ENCODE peak calls at places on chromosomes 16 and 17, in five cellular contexts. T is psoas muscle; Q is CD4-positive, alpha-beta memory T cell; Z is naive thymus-derived CD4-positive, alpha-beta T cell; C is upper lobe of right lung. L is an unnamed sample. For H3K27me3 and H3K36me3, the result is how much of the 10 kb centered on the place peaks cover.

GRCh38 chr16:27347930-27348685 is 34.3 kb downstream of the IL4R start:
- DNase-seq in T (no peak), Q (no peak), Z (no peak), C (no peak), L (no peak)

GRCh38 chr17:83034525-83034924 is 44.9 kb upstream of the METRNL start:
- DNase-seq in T (no peak), Q (no peak), Z (no peak), C (no peak), L (no peak)

GRCh38 chr16:50634947-50635346 is 46.2 kb downstream of the SNX20 start:
- DNase-seq in T (no peak), Q (no peak), Z (no peak), C (no peak), L (no peak)

GRCh38 chr17:61504697-61505096 is 52.5 kb downstream of the TBX4 start:
- DNase-seq in T (no peak), Q (no peak), Z (no peak), C (no peak), L (no peak)

GRCh38 chr17:55607736-55608341 is 96.6 kb upstream of the SMIM36 start:
- DNase-seq in T (no peak), Q (no peak), Z (no peak), C (peak), L (no peak)

GRCh38 chr17:44007346-44008204 is 3.2 kb downstream of the NAGS start:
- DNase-seq in T (peak), Q (no peak), Z (no peak), C (no peak), L (no peak)

GRCh38 chr17:55023626-55024025 is 55.1 kb downstream of the STXBP4 start:
- DNase-seq in T (no peak), Q (no peak), Z (no peak), C (no peak), L (no peak)

GRCh38 chr16:67149276-67150057 is 1.3 kb downstream of the B3GNT9 start:
- DNase-seq in T (no peak), Q (no peak), Z (no peak), C (no peak), L (no peak)

GRCh38 chr16:788399-789126 is at the start of gene CHTF18:
- DNase-seq in T (peak), Q (peak), Z (peak), C (peak), L (peak)

GRCh38 chr16:81555660-81556059 is 111.1 kb downstream of the CMIP start:
- DNase-seq in T (no peak), Q (no peak), Z (no peak), C (no peak), L (no peak)

GRCh38 chr16:26491271-26491670 is 575.5 kb upstream of the C16orf82 start:
- DNase-seq in T (no peak), Q (no peak), Z (no peak), C (no peak), L (no peak)

GRCh38 chr16:79843631-79844043 is 243.1 kb upstream of the MAF start:
- DNase-seq in T (no peak), Q (no peak), Z (no peak), C (no peak), L (no peak)

GRCh38 chr17:8791910-8792270 is 7.3 kb downstream of the MFSD6L start:
- DNase-seq in T (no peak), Q (no peak), Z (no peak), C (no peak), L (no peak)

GRCh38 chr16:57469917-57470470 is 7.5 kb downstream of the POLR2C start:
- DNase-seq in T (no peak), Q (no peak), Z (no peak), C (no peak), L (no peak)

GRCh38 chr17:27808629-27809028 is 8.3 kb upstream of the NOS2 start:
- DNase-seq in T (no peak), Q (no peak), Z (peak), C (no peak), L (no peak)

GRCh38 chr16:84563316-84563715 is 54.6 kb downstream of the COTL1 start:
- DNase-seq in T (peak), Q (no peak), Z (no peak), C (no peak), L (no peak)

GRCh38 chr16:80751167-80751566 is 53.2 kb downstream of the CDYL2 start:
- DNase-seq in T (no peak), Q (no peak), Z (no peak), C (no peak), L (no peak)

GRCh38 chr16:78953526-78953925 is 647.0 kb downstream of the MAF start:
- DNase-seq in T (no peak), Q (no peak), Z (no peak), C (no peak), L (no peak)

GRCh38 chr17:13756763-13757162 is 155.0 kb upstream of the HS3ST3A1 start:
- DNase-seq in T (no peak), Q (no peak), Z (no peak), C (no peak), L (no peak)

GRCh38 chr16:8686031-8686621 is 11.7 kb downstream of the ABAT start:
- DNase-seq in T (no peak), Q (no peak), Z (no peak), C (no peak), L (peak)

GRCh38 chr17:18182190-18182977 is 1.2 kb upstream of the ALKBH5 start:
- DNase-seq in T (peak), Q (no peak), Z (no peak), C (no peak), L (no peak)

GRCh38 chr17:17812211-17813054 is 24.4 kb downstream of the SREBF1 start:
- DNase-seq in T (peak), Q (peak), Z (peak), C (peak), L (peak)

GRCh38 chr17:30933966-30934365 is 12.2 kb downstream of the ADAP2 start:
- DNase-seq in T (no peak), Q (no peak), Z (no peak), C (no peak), L (no peak)

GRCh38 chr17:8753136-8753975 is 5.0 kb downstream of the SPDYE4 start:
- DNase-seq in T (no peak), Q (no peak), Z (no peak), C (no peak), L (no peak)

GRCh38 chr17:76667356-76667755 is 23.8 kb upstream of the ST6GALNAC1 start:
- DNase-seq in T (no peak), Q (no peak), Z (no peak), C (no peak), L (no peak)

GRCh38 chr17:44344939-44345496 is at the start of gene GRN:
- DNase-seq in T (peak), Q (peak), Z (peak), C (peak), L (peak)

GRCh38 chr17:82595893-82596292 is 52.4 kb downstream of the WDR45B start:
- DNase-seq in T (no peak), Q (no peak), Z (no peak), C (no peak), L (no peak)

GRCh38 chr17:57295526-57296023 is 39.3 kb downstream of the MSI2 start:
- DNase-seq in T (no peak), Q (no peak), Z (no peak), C (no peak), L (peak)

GRCh38 chr17:7238418-7239090 is 703 bp downstream of the PHF23 start:
- DNase-seq in T (peak), Q (peak), Z (no peak), C (peak), L (no peak)

GRCh38 chr17:19727466-19728113 is 11.2 kb upstream of the SLC47A2 start:
- DNase-seq in T (peak), Q (no peak), Z (no peak), C (no peak), L (no peak)

GRCh38 chr17:50596191-50597037 is 35.9 kb downstream of the CACNA1G start:
- DNase-seq in T (no peak), Q (no peak), Z (no peak), C (no peak), L (peak)

GRCh38 chr16:63982156-63982555 is 1139.7 kb downstream of the CDH11 start:
- DNase-seq in T (no peak), Q (no peak), Z (no peak), C (no peak), L (peak)

GRCh38 chr16:87196229-87196628 is 121.0 kb downstream of the C16orf95 start:
- DNase-seq in T (no peak), Q (no peak), Z (no peak), C (no peak), L (no peak)

GRCh38 chr17:81428521-81428920 is 33.3 kb downstream of the BAHCC1 start:
- DNase-seq in T (no peak), Q (no peak), Z (no peak), C (no peak), L (no peak)

GRCh38 chr17:28481081-28481571 is 7.7 kb downstream of the SLC13A2 start:
- DNase-seq in T (no peak), Q (no peak), Z (no peak), C (peak), L (no peak)

GRCh38 chr16:75527825-75528299 is 8.0 kb downstream of the CHST5 start:
- DNase-seq in T (no peak), Q (no peak), Z (no peak), C (peak), L (no peak)

DNA sequence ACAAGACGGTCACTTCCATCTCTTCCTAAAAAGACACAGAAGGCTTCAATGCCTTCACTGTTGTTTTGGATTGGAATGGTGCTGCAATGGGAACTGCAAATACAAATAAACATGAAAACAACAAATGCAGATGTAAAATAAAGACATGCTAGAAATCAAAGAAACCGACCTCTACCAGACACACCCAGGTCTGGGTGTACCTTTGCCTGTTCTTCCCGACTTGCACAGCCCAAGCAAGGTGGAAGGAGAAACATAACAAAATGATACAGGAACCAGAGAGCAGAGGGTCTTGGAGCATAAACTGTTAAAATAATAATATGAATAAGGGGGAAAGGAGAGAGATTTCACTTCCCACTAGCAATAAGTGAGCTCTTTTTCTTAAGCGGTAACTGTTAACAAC is 17.3 kb downstream of the RFFL start:
- DNase-seq in T (no peak), Q (no peak), Z (no peak), C (no peak), L (no peak)
- H3K4me3 ChIP-seq in T (no peak), Q (peak), Z (peak), C (no peak), L (no peak)

GRCh38 chr16:16915771-16916170 is 536.8 kb downstream of the NPIPA7 start:
- DNase-seq in T (no peak), Q (peak), Z (no peak), C (no peak), L (no peak)

DNA sequence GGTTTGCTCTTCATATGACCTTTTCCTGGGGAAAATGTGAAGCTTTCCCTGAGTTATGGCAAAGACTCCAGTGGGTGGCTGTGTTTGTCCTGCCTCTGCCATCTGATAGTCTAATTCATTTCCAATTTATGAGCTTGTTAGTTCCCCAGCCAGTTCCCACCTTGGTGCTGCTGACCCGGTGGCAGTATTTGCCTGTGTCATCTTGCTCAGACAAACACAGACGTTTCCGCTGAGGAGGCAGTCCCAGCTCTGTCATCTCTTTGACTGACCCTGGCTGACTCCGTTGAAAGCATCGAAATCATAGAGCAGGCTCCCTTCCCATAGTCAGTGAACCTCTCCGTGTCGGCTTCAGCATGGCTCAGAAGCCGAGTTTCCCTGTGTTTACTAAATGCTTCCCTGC is 538.3 kb downstream of the NPIPA7 start:
- DNase-seq in T (no peak), Q (no peak), Z (no peak), C (no peak), L (no peak)
- H3K27me3 ChIP-seq in T (under half), Q (under half), Z (under half), C (under half), L (under half)

GRCh38 chr16:4883501-4883900 is 36.2 kb downstream of the UBN1 start:
- DNase-seq in T (peak), Q (no peak), Z (no peak), C (no peak), L (no peak)
- H3K36me3 ChIP-seq in T (half or more), Q (under half), Z (under half), C (half or more), L (half or more)

GRCh38 chr17:74202879-74203432 is 522 bp upstream of the RPL38 start:
- DNase-seq in T (no peak), Q (no peak), Z (no peak), C (no peak), L (peak)
- H3K4me3 ChIP-seq in T (peak), Q (peak), Z (peak), C (no peak), L (peak)

DNA sequence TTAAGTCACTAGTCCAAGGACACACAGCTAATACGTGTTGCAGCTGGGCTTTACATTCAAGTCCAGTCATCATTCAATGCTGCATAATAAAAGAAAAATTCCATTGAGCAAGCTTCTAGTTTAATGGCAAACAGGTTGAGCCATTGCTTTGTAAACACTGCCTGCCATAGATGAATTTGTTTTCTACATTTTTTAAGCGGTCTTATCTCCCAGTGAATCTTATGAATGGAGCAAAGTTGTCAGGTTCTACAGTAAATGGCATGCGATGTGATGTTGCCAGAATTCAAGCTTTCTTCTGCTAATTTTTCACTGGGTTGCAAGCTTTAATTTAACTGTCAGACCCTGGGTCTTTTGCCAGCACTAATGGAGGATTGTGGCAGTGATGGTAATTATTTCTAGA is 274.4 kb upstream of the ERCC4 start:
- DNase-seq in T (no peak), Q (no peak), Z (no peak), C (no peak), L (no peak)
- H3K27me3 ChIP-seq in T (under half), Q (under half), Z (under half), C (under half), L (under half)

L was measured in HAP-1.